ENCODE peak calls at places on chromosomes 12 and 14, in five cellular contexts. I is HEK293T, B is HepG2, Q is H1, X is GM12878. H is an unnamed sample.

GRCh38 chr12:113515082-113515856 is 43.6 kb upstream of the LHX5 start:
- DNase-seq in I (no peak), B (no peak), Q (peak), X (no peak), H (peak)

GRCh38 chr14:72619071-72619710 is 274.7 kb downstream of the DPF3 start:
- DNase-seq in I (no peak), B (no peak), Q (peak), X (no peak), H (no peak)

GRCh38 chr12:128551266-128552025 is 272.3 kb downstream of the SLC15A4 start:
- DNase-seq in I (no peak), B (no peak), Q (no peak), X (no peak), H (no peak)

GRCh38 chr14:48504921-48505320 is 829.5 kb upstream of the MDGA2 start:
- DNase-seq in I (no peak), B (no peak), Q (no peak), X (no peak), H (no peak)

GRCh38 chr12:128928361-128928760 is 75.1 kb downstream of the GLT1D1 start:
- DNase-seq in I (no peak), B (no peak), Q (no peak), X (no peak), H (no peak)

GRCh38 chr14:92584221-92584620 is 70.6 kb downstream of the RIN3 start:
- DNase-seq in I (no peak), B (no peak), Q (no peak), X (no peak), H (no peak)

GRCh38 chr12:53532026-53532425 is 24.7 kb upstream of the NPFF start:
- DNase-seq in I (no peak), B (no peak), Q (no peak), X (no peak), H (no peak)

GRCh38 chr12:52132754-52133161 is 53.3 kb downstream of the SMIM41 start:
- DNase-seq in I (no peak), B (no peak), Q (no peak), X (no peak), H (no peak)

GRCh38 chr12:70831538-70831937 is 89.0 kb downstream of the PTPRR start:
- DNase-seq in I (no peak), B (no peak), Q (no peak), X (no peak), H (no peak)

GRCh38 chr12:21502164-21502496 is 541 bp downstream of the GOLT1B start:
- DNase-seq in I (no peak), B (peak), Q (no peak), X (peak), H (no peak)

GRCh38 chr14:90849787-90850444 is 33.7 kb upstream of the TTC7B start:
- DNase-seq in I (no peak), B (no peak), Q (peak), X (no peak), H (no peak)

GRCh38 chr14:60171690-60172089 is 6.5 kb upstream of the DHRS7 start:
- DNase-seq in I (no peak), B (no peak), Q (no peak), X (no peak), H (no peak)

GRCh38 chr12:100656806-100657205 is 83.3 kb downstream of the GAS2L3 start:
- DNase-seq in I (no peak), B (no peak), Q (no peak), X (no peak), H (no peak)

GRCh38 chr12:28998662-28999120 is 150.4 kb upstream of the FAR2 start:
- DNase-seq in I (peak), B (peak), Q (no peak), X (no peak), H (peak)

GRCh38 chr14:92501891-92502351 is 11.7 kb upstream of the RIN3 start:
- DNase-seq in I (no peak), B (no peak), Q (no peak), X (no peak), H (no peak)

GRCh38 chr14:54803396-54803795 is 99.2 kb downstream of the GCH1 start:
- DNase-seq in I (no peak), B (no peak), Q (no peak), X (no peak), H (no peak)

GRCh38 chr12:58368001-58368400 is 426.6 kb downstream of the ATP23 start:
- DNase-seq in I (no peak), B (no peak), Q (no peak), X (no peak), H (no peak)

DNA sequence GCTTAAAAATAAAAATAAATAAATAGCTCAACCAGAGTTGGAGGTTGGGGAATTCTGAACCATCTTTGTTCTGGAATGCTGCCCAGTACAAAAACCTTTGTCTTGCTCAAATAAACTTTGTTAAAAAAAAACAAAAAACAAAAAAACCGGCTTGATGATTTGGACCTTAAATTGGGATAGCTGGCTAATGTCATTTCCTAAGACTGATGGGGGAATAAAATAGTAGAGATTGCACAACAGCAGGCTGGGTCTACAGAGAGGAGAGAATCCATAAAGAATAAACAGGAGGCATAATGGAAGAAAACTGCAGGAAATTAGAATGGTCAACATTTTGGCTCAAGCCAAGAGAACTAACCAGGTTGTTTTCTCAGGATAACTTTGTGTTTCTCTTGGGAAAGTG is 370.9 kb downstream of the AEBP2 start:
- DNase-seq in I (no peak), B (no peak), Q (no peak), X (no peak), H (no peak)
- TF ChIP-seq SUZ12 in I (no peak), B (no peak), Q (no peak), X (no peak), H (no peak)

GRCh38 chr12:106582661-106583577 is at the start of gene RFX4:
- DNase-seq in I (no peak), B (no peak), Q (peak), X (no peak), H (peak)
- TF ChIP-seq SUZ12 in I (no peak), B (no peak), Q (no peak), X (no peak), H (no peak)

DNA sequence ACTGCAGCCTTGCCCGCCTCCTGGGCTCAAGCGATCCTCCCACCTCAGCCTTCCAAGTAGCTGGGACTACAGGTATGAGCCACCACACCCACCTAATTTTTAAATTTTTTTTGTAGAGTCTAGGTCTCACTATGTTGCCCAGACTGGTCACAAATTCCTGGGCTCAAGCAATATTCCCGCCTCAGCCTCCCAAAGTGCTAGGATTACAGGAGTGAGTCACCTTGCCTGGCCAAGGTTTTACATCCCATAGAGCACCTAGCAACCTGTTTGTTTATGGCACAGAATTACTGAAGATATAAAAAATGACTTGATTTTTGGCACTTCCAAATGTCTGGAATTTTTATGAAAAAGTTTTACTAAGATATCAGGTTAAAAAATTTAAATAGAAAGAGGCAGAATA is 16.5 kb downstream of the MYO1A start:
- DNase-seq in I (no peak), B (no peak), Q (no peak), X (no peak), H (no peak)
- TF ChIP-seq SUZ12 in I (no peak), B (no peak), Q (no peak), X (no peak), H (no peak)

GRCh38 chr12:124278389-124279101 is 16.3 kb upstream of the RFLNA start:
- DNase-seq in I (no peak), B (peak), Q (no peak), X (no peak), H (no peak)
- TF ChIP-seq SUZ12 in I (no peak), B (no peak), Q (no peak), X (no peak), H (no peak)

H was measured in NT2/D1.